ENCODE peak calls at places on chromosomes 4 and X, in six cellular contexts. I, P, H, Z, G and N are unnamed samples.

GRCh38 chr4:184288451-184289178 is 70.9 kb upstream of the ENPP6 start:
- DNase-seq in H (no peak), Z (no peak), G (no peak), P (no peak), I (no peak), N (no peak)

GRCh38 chr4:8046925-8047541 is 107.4 kb upstream of the AFAP1 start:
- DNase-seq in H (no peak), G (no peak), I (no peak), Z (no peak), P (no peak), N (no peak)

GRCh38 chrX:133171962-133172708 is 46.0 kb downstream of the TFDP3 start:
- DNase-seq in Z (no peak), H (peak; percentile 20), P (peak; percentile 17), I (peak; percentile 40), G (peak; percentile 1), N (peak; percentile 7)

GRCh38 chr4:122045533-122045932 is 93.7 kb upstream of the TRPC3 start:
- DNase-seq in G (peak; percentile 94), H (peak; percentile 93), Z (no peak), P (peak; percentile 51), I (peak; percentile 57), N (peak; percentile 85)

GRCh38 chrX:95666056-95666455 is 1018.6 kb upstream of the DIAPH2 start:
- DNase-seq in H (no peak), I (no peak), Z (no peak), G (no peak), P (no peak), N (no peak)

GRCh38 chr4:2788532-2789103 is 4.3 kb upstream of the SH3BP2 start:
- DNase-seq in I (peak; percentile 21), Z (no peak), P (no peak), H (no peak), G (no peak), N (no peak)

GRCh38 chrX:46686003-46686645 is 72.8 kb downstream of the SLC9A7 start:
- DNase-seq in Z (no peak), H (peak; percentile 19), I (peak; percentile 40), P (peak; percentile 35), G (peak; percentile 65), N (peak; percentile 63)

GRCh38 chr4:2248821-2249261 is 6.9 kb upstream of the HAUS3 start:
- DNase-seq in Z (no peak), G (no peak), I (peak; percentile 3), P (no peak), H (no peak), N (no peak)

GRCh38 chrX:137428251-137428661 is 137.7 kb upstream of the ZIC3 start:
- DNase-seq in P (no peak), I (no peak), G (no peak), Z (no peak), H (no peak), N (no peak)

GRCh38 chrX:4277122-4277521 is 563.7 kb upstream of the PRKX start:
- DNase-seq in I (no peak), P (peak; percentile 14), Z (no peak), G (no peak), H (no peak), N (no peak)

GRCh38 chrX:31266172-31267076 is 194.6 kb upstream of the FTHL17 start:
- DNase-seq in Z (no peak), H (peak; percentile 24), I (peak; percentile 62), G (peak; percentile 36), P (no peak), N (peak; percentile 10)

GRCh38 chr4:99754756-99755155 is 61.9 kb upstream of the DAPP1 start:
- DNase-seq in I (no peak), H (no peak), Z (no peak), P (no peak), G (peak; percentile 33), N (peak; percentile 31)

GRCh38 chrX:152638443-152638904 is 779 bp downstream of the GABRQ start:
- DNase-seq in P (no peak), Z (no peak), I (no peak), H (no peak), G (no peak), N (no peak)

GRCh38 chr4:87133183-87133582 is 87.2 kb downstream of the KLHL8 start:
- DNase-seq in I (no peak), Z (no peak), P (no peak), G (no peak), H (no peak), N (no peak)

GRCh38 chr4:185512516-185512915 is 22.8 kb downstream of the PDLIM3 start:
- DNase-seq in H (peak; percentile 50), I (no peak), Z (no peak), P (no peak), G (peak; percentile 72), N (peak; percentile 55)

GRCh38 chrX:38126179-38126578 is 94.5 kb downstream of the SRPX start:
- DNase-seq in P (no peak), G (peak; percentile 10), Z (no peak), I (no peak), H (no peak), N (no peak)

GRCh38 chr4:8248091-8248490 is 21.5 kb upstream of the HTRA3 start:
- DNase-seq in I (no peak), P (peak; percentile 85), Z (no peak), H (no peak), G (no peak), N (peak; percentile 56)

GRCh38 chr4:18052158-18052557 is 30.6 kb upstream of the LCORL start:
- DNase-seq in G (no peak), H (no peak), P (no peak), I (no peak), Z (no peak), N (no peak)

GRCh38 chrX:13770013-13770412 is 35.5 kb downstream of the OFD1 start:
- DNase-seq in P (no peak), G (no peak), I (no peak), Z (no peak), H (no peak), N (no peak)

GRCh38 chr4:33649015-33649414 is 2595.3 kb downstream of the ARAP2 start:
- DNase-seq in H (peak; percentile 29), I (peak; percentile 36), Z (no peak), G (peak; percentile 73), P (peak; percentile 26), N (peak; percentile 73)

GRCh38 chr4:150746156-150746555 is 164.2 kb downstream of the MAB21L2 start:
- DNase-seq in H (peak; percentile 53), P (no peak), Z (no peak), G (peak; percentile 70), I (no peak), N (peak; percentile 48)

DNA sequence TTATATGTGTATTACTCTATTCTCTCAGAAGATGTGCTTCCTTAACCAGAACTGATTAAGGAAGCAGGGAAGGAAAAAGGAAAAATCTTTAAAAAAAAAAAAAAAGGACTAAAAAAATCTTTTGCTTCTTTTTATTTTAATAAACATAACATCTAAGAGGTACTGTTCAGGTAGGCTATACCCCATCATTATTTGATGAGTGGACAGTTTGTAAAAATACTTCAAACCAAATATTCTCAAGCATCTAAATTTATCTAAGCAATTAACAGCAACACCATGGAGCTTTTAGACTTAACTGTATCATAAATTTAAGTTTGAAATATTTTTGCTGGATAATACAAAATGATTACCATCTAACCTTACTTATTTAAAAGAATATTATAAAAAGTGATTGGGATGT is 168.9 kb downstream of the MAB21L2 start:
- DNase-seq in P (no peak), Z (no peak), G (no peak), H (no peak), I (no peak), N (no peak)
- TF ChIP-seq CTCF in P (no peak), Z (no peak), G (no peak), H (no peak), I (no peak), N (no peak)

GRCh38 chr4:151014521-151015457 is at the start of gene LRBA:
- DNase-seq in Z (peak; percentile 86), H (peak; percentile 43), I (peak; percentile 91), P (peak; percentile 74), G (peak; percentile 46), N (peak; percentile 42)
- H3K4me3 ChIP-seq in Z (peak within 1 kb of the TSS; percentile 94), H (peak within 1 kb of the TSS; percentile 74), I (peak within 1 kb of the TSS; percentile 77), P (peak within 1 kb of the TSS; percentile 76), G (peak within 1 kb of the TSS; percentile 97), N (peak within 1 kb of the TSS; percentile 95)

DNA sequence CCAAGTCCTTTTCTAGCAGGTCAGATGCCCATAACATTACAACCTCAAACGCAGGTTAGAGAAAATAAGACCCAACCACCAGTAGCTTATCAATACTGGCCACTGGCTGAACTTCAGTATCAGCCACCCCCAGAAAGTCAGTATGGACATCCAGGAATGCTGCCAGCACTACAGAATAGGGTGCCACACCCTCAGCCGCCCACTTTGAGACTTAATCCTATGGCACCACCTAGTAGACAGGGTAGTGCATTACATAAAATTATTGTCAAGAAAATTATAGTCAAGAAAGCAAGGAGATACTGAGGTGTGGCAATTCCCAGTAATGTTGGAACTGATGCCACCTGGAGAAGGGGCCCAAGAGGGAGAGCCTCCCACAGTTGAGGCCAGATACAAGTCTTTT is 19.9 kb upstream of the TRIM61 start:
- DNase-seq in Z (no peak), P (peak; percentile 17), I (no peak), G (peak; percentile 5), H (no peak), N (no peak)
- TF ChIP-seq CTCF in Z (no peak), P (peak; percentile 18), I (peak; percentile 2), G (no peak), H (no peak), N (no peak)

DNA sequence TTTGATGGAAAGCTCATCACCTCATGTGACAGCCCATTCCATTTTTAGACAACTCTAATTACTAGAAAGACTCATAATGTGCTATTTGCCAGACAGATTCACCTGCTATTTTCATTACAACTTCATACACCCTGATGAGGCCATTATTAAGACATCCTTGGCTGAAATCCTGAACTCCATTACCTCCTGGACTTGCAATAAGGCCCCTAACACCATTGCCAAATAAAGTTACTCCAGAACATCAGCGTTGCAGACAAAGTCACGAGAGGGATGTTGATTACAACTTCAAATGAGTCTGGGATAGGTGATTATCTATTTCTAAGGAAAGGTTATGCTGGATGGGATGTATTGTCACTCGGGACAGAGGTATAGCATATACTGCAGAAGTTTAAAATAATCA is 17.8 kb upstream of the SOD3 start:
- DNase-seq in G (no peak), P (no peak), H (no peak), Z (no peak), I (no peak), N (peak; percentile 45)
- H3K4me3 ChIP-seq in G (no peak overlapping the region), P (no peak overlapping the region), H (no peak overlapping the region), Z (no peak overlapping the region), I (no peak overlapping the region), N (no peak overlapping the region)

DNA sequence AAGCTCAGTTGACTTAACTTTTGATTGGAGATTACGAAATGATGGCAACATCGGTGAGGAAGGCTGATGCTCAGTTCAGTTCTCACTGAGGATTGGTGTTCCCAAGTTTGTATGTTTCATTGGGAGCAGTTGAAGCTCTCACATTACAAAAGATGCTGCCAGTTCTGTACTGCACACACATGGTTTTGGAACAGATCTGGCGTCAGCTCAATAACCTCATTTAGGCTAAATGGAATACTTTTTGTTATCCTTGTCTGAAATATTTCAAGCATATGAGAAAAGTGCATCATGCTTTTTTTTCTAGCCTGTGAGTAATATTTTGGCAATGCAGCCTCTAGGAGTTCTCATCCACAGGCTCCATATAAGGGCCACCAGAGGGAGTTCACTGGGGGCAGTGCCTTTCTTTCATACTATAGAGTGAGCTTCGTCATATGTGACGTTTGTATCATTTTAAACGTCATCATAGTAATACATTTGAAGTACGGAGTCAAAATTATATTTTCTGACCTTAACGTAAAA is 4.1 kb downstream of the ENPEP start:
- DNase-seq in H (peak; percentile 94), G (peak; percentile 95), P (no peak), I (peak; percentile 19), Z (no peak), N (peak; percentile 93)
- TF ChIP-seq CTCF in H (peak; percentile 56), G (peak; percentile 56), P (no peak), I (peak; percentile 17), Z (no peak), N (peak; percentile 45)

GRCh38 chr4:84493092-84493850 is 5.8 kb downstream of the NKX6-1 start:
- DNase-seq in I (peak; percentile 58), Z (no peak), H (peak; percentile 37), P (peak; percentile 56), G (peak; percentile 24), N (peak; percentile 26)
- H3K4me3 ChIP-seq in I (no peak overlapping the region), Z (peak overlapping the region; percentile 38), H (no peak overlapping the region), P (peak overlapping the region; percentile 41), G (no peak overlapping the region), N (no peak overlapping the region)